ENCODE peak calls at places on chromosomes 5 and 9, in four cellular contexts. X is fibroblast of the aortic adventitia, E is transverse colon, R is progenitor cell of endocrine pancreas. B is an unnamed sample.

GRCh38 chr5:155082401-155082800 is 68.8 kb downstream of the KIF4B start:
- DNase-seq in X (peak), E (no peak), R (no peak), B (no peak)

GRCh38 chr5:5350101-5350500 is 72.4 kb upstream of the ICE1 start:
- DNase-seq in X (no peak), E (no peak), R (no peak), B (no peak)

GRCh38 chr5:32511778-32512374 is 67.3 kb upstream of the ZFR start:
- DNase-seq in X (no peak), E (no peak), R (no peak), B (no peak)

GRCh38 chr5:40841068-40841805 is at the start of gene CARD6:
- DNase-seq in X (peak), E (no peak), R (no peak), B (no peak)

GRCh38 chr5:72363146-72363802 is 43.1 kb downstream of the PTCD2 start:
- DNase-seq in X (peak), E (no peak), R (no peak), B (no peak)

GRCh38 chr5:111083323-111083722 is 8.8 kb upstream of the WDR36 start:
- DNase-seq in X (no peak), E (no peak), R (no peak), B (no peak)

GRCh38 chr9:73996844-73997243 is 500.3 kb upstream of the RORB start:
- DNase-seq in X (no peak), E (no peak), R (no peak), B (no peak)

GRCh38 chr5:41790038-41790776 is 80.0 kb downstream of the OXCT1 start:
- DNase-seq in X (peak), E (no peak), R (no peak), B (no peak)

GRCh38 chr9:71878327-71879274 is 32.4 kb downstream of the ABHD17B start:
- DNase-seq in X (no peak), E (no peak), R (no peak), B (no peak)

GRCh38 chr9:123834218-123834906 is 95.6 kb downstream of the DENND1A start:
- DNase-seq in X (no peak), E (no peak), R (no peak), B (no peak)

GRCh38 chr9:20611751-20612287 is 10.5 kb downstream of the MLLT3 start:
- DNase-seq in X (peak), E (no peak), R (no peak), B (no peak)

GRCh38 chr5:72137826-72138409 is 30.6 kb downstream of the MAP1B start:
- DNase-seq in X (peak), E (no peak), R (no peak), B (no peak)

GRCh38 chr9:83444110-83444509 is 94.1 kb downstream of the FRMD3 start:
- DNase-seq in X (peak), E (no peak), R (no peak), B (no peak)

GRCh38 chr9:123455187-123455586 is 99.2 kb downstream of the CRB2 start:
- DNase-seq in X (no peak), E (peak), R (no peak), B (no peak)

GRCh38 chr5:172529896-172530295 is 75.6 kb upstream of the SH3PXD2B start:
- DNase-seq in X (no peak), E (no peak), R (no peak), B (peak)

GRCh38 chr9:18721267-18722079 is 247.5 kb downstream of the ADAMTSL1 start:
- DNase-seq in X (no peak), E (no peak), R (no peak), B (no peak)

GRCh38 chr9:101098392-101098791 is 69.9 kb downstream of the PLPPR1 start:
- DNase-seq in X (no peak), E (no peak), R (no peak), B (no peak)

GRCh38 chr5:112417931-112418358 is 1.1 kb downstream of the EPB41L4A start:
- DNase-seq in X (peak), E (peak), R (no peak), B (no peak)

GRCh38 chr5:104170906-104171305 is 608.3 kb upstream of the NUDT12 start:
- DNase-seq in X (peak), E (no peak), R (no peak), B (no peak)

GRCh38 chr5:144369001-144369400 is 198.3 kb downstream of the KCTD16 start:
- DNase-seq in X (no peak), E (no peak), R (no peak), B (no peak)

DNA sequence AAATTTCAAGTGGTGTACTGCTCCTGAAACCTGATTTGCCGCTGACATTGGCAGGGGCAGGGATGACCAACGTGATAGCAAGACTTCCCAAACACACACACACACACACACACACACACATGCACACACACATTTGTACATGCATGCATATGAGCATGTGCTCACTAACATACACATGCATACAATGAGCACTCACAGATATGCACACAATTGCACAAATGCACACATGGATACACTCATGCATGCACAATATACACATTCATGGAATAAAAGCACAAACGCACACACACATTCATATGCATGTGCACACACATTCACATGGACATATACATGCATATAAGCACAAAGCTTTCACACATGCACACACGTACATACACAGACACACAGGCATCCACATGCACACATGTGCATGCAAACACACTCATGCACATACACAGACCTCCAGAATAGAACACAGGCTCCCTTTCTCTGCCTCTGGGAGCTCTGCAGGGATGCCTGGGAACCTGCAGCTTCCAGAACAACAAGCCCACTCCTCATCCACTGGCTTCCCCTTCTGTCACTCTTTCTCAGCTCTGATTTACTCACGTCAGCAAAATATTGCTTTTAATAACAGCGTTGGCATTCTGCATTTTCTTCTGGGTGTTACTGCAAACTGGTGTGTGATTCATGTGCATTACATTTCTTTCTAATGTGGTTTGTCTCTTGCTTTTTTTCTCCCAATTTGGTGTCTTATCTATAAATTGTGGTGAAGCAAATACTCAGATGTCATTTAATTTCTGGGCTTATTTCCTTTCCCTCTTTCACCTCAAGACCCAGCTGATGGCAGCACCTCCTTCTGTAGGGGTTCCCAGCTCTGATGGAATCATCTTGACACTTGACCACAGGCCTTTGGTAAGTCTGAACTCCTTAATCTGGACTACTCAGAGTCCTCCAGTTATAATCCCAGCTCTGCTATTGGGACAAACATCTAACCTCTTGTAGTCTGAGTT is 180.9 kb upstream of the ZNF618 start:
- DNase-seq in X (no peak), E (no peak), R (no peak), B (no peak)
- TF ChIP-seq CTCF in X (no peak), E (no peak), R (no peak), B (no peak)

GRCh38 chr9:104494808-104495207 is 9.3 kb upstream of the OR13F1 start:
- DNase-seq in X (peak), E (no peak), R (no peak), B (no peak)
- TF ChIP-seq CTCF in X (peak), E (no peak), R (peak), B (peak)

GRCh38 chr5:149724130-149724850 is 5.8 kb upstream of the PPARGC1B start:
- DNase-seq in X (no peak), E (no peak), R (no peak), B (no peak)
- TF ChIP-seq CTCF in X (no peak), E (no peak), R (no peak), B (no peak)

GRCh38 chr5:181167814-181168488 is 20.6 kb downstream of the OR2V2 start:
- DNase-seq in X (no peak), E (no peak), R (peak), B (no peak)
- TF ChIP-seq CTCF in X (peak), E (peak), R (peak), B (peak)

GRCh38 chr9:108537756-108538155 is 318.0 kb downstream of the ACTL7B start:
- DNase-seq in X (no peak), E (no peak), R (no peak), B (no peak)

GRCh38 chr9:108534741-108535140 is 321.0 kb downstream of the ACTL7B start:
- DNase-seq in X (peak), E (no peak), R (no peak), B (no peak)

GRCh38 chr9:108530141-108530540 is 325.6 kb downstream of the ACTL7B start:
- DNase-seq in X (no peak), E (no peak), R (no peak), B (no peak)

GRCh38 chr9:108536836-108537601 is 318.8 kb downstream of the ACTL7B start:
- DNase-seq in X (no peak), E (no peak), R (no peak), B (no peak)

DNA sequence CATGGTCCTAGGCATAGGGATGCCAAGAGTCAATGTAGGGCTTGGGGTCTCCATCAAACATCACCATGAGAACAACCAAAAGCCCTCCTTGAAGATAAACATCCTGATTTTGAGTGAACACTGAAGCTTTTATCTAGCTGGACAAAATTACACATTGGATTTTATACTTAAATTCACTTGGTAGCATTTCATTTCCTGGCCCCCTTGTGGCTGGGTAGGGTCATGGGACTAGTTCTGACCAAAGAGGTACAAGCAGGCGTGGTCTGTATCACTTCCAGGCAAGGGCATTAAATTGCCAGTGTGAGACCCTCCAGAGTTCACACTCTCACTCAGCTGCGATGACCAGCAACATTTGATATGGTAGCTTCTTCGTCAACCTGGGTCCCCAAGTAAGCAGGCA is 320.3 kb downstream of the ACTL7B start:
- DNase-seq in X (no peak), E (peak), R (no peak), B (no peak)
- TF ChIP-seq CTCF in X (peak), E (peak), R (peak), B (peak)

GRCh38 chr9:88773627-88774244 is 217.5 kb upstream of the S1PR3 start:
- DNase-seq in X (peak), E (no peak), R (no peak), B (no peak)
- TF ChIP-seq CTCF in X (peak), E (no peak), R (no peak), B (peak)

GRCh38 chr5:136308396-136308795 is 56.9 kb downstream of the TRPC7 start:
- DNase-seq in X (no peak), E (no peak), R (no peak), B (no peak)
- TF ChIP-seq CTCF in X (no peak), E (no peak), R (peak), B (no peak)

GRCh38 chr9:33297455-33297854 is 7.1 kb downstream of the NFX1 start:
- DNase-seq in X (no peak), E (peak), R (no peak), B (peak)

GRCh38 chr9:33293782-33294181 is 3.5 kb downstream of the NFX1 start:
- DNase-seq in X (no peak), E (no peak), R (no peak), B (no peak)

GRCh38 chr9:33294670-33295432 is 4.5 kb downstream of the NFX1 start:
- DNase-seq in X (no peak), E (no peak), R (no peak), B (peak)

GRCh38 chr9:33290994-33291397 is 680 bp downstream of the NFX1 start:
- DNase-seq in X (peak), E (no peak), R (no peak), B (no peak)

DNA sequence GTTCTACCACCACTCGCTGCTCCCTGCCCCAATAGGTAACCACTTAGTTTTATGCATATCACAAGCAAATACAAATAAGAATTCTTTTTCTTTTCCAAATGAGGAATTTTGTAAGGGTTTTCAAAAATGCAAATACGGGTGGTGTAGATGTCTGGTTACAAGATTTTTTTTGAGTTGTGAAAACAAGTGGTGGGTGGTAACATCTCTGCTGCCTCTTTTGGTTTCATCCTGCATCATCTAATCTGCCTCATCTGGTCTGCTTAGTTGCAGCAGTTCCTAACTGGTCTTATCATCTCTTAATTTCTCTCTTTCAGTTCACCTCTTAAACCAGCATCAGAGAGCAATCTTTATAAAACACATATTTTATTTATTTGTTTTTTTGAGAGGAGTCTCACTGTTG is 5.3 kb downstream of the NFX1 start:
- DNase-seq in X (no peak), E (no peak), R (no peak), B (peak)
- TF ChIP-seq CTCF in X (no peak), E (no peak), R (no peak), B (no peak)

GRCh38 chr5:76571595-76571994 is 51.6 kb downstream of the F2RL2 start:
- DNase-seq in X (no peak), E (no peak), R (no peak), B (no peak)

GRCh38 chr5:76579166-76579765 is 43.9 kb downstream of the F2RL2 start:
- DNase-seq in X (peak), E (no peak), R (no peak), B (no peak)

GRCh38 chr5:76580983-76581382 is 42.2 kb downstream of the F2RL2 start:
- DNase-seq in X (no peak), E (no peak), R (no peak), B (no peak)

GRCh38 chr5:76576468-76576867 is 46.7 kb downstream of the F2RL2 start:
- DNase-seq in X (no peak), E (no peak), R (no peak), B (no peak)
- TF ChIP-seq CTCF in X (no peak), E (no peak), R (no peak), B (no peak)

GRCh38 chr5:64865662-64866061 is 96.9 kb downstream of the CWC27 start:
- DNase-seq in X (no peak), E (no peak), R (no peak), B (no peak)
- TF ChIP-seq CTCF in X (no peak), E (no peak), R (no peak), B (no peak)

B was measured in osteocyte.